ENCODE peak calls at places on chromosome 5, in eight cellular contexts. Y is fibroblast of mammary gland; Z is Peyer's patch; H is body of pancreas; R is activated naive CD4-positive, alpha-beta T cell; E is activated CD8-positive, alpha-beta memory T cell treated with anti-CD3 and anti-CD28 coated beads for 24 hours; P is cardiac fibroblast; W is heart left ventricle. L is an unnamed sample.

GRCh38 chr5:68738841-68739240 is 355.0 kb upstream of the SLC30A5 start:
- DNase-seq in Y (no peak), Z (no peak), H (no peak), R (no peak), E (no peak), P (no peak), W (no peak), L (no peak)

GRCh38 chr5:32559411-32559810 is 25.9 kb upstream of the SUB1 start:
- DNase-seq in Y (no peak), Z (no peak), H (no peak), R (no peak), E (no peak), P (no peak), W (no peak), L (no peak)

GRCh38 chr5:99019254-99019653 is 90.4 kb upstream of the CHD1 start:
- DNase-seq in Y (peak; percentile 77), Z (no peak), H (no peak), R (no peak), E (no peak), P (peak; percentile 56), W (no peak), L (peak; percentile 42)

GRCh38 chr5:31854181-31854624 is 215.3 kb downstream of the PDZD2 start:
- DNase-seq in Y (peak; percentile 7), Z (no peak), H (peak; percentile 13), R (no peak), E (peak; percentile 59), P (peak; percentile 26), W (peak; percentile 38), L (peak; percentile 31)

GRCh38 chr5:5678909-5679308 is 256.4 kb downstream of the ICE1 start:
- DNase-seq in Y (no peak), Z (no peak), H (peak; percentile 28), R (no peak), E (no peak), P (peak; percentile 11), W (peak; percentile 61), L (no peak)

GRCh38 chr5:141172381-141173204 is at the start of gene PCDHB7:
- DNase-seq in Y (peak; percentile 20), Z (no peak), H (no peak), R (no peak), E (no peak), P (peak; percentile 16), W (no peak), L (peak; percentile 12)

GRCh38 chr5:168651654-168652053 is 72.5 kb upstream of the PANK3 start:
- DNase-seq in Y (peak; percentile 92), Z (no peak), H (peak; percentile 18), R (no peak), E (no peak), P (peak; percentile 88), W (no peak), L (peak; percentile 94)

GRCh38 chr5:43514471-43514815 is 505 bp downstream of the C5orf34 start:
- DNase-seq in Y (peak; percentile 89), Z (no peak), H (peak; percentile 3), R (no peak), E (no peak), P (peak; percentile 64), W (no peak), L (peak; percentile 72)

GRCh38 chr5:123809594-123810172 is 297.7 kb downstream of the CSNK1G3 start:
- DNase-seq in Y (no peak), Z (no peak), H (peak; percentile 26), R (no peak), E (no peak), P (no peak), W (no peak), L (no peak)

GRCh38 chr5:130605200-130605599 is 559.9 kb downstream of the HINT1 start:
- DNase-seq in Y (no peak), Z (no peak), H (no peak), R (no peak), E (no peak), P (no peak), W (no peak), L (peak; percentile 5)

GRCh38 chr5:168288349-168289245 is 2.8 kb upstream of the WWC1 start:
- DNase-seq in Y (no peak), Z (peak; percentile 90), H (peak; percentile 78), R (no peak), E (no peak), P (no peak), W (no peak), L (no peak)

GRCh38 chr5:58849995-58850667 is 267.3 kb downstream of the RAB3C start:
- DNase-seq in Y (peak; percentile 48), Z (no peak), H (peak; percentile 88), R (no peak), E (no peak), P (peak; percentile 56), W (no peak), L (peak; percentile 64)

GRCh38 chr5:59007460-59008063 is 424.7 kb downstream of the RAB3C start:
- DNase-seq in Y (peak; percentile 60), Z (no peak), H (no peak), R (no peak), E (no peak), P (peak; percentile 63), W (no peak), L (peak; percentile 66)

L was measured in fibroblast of pulmonary artery.